ENCODE peak calls at places on chromosome 10, in ten cellular contexts. One of them, this sample, is unnamed. For H3K4me1, the result is how much of the 10 kb centered on the place peaks cover.

GRCh38 chr10:117320050-117320665 is 55.1 kb downstream of the PDZD8 start:
- DNase-seq in transverse colon: no peak
- DNase-seq in heart left ventricle: no peak
- DNase-seq in breast epithelium: no peak
- DNase-seq in lower lobe of right lung: no peak
- DNase-seq in thoracic aorta: no peak
- DNase-seq in tibial artery: no peak
- DNase-seq in IMR-90: peak
- DNase-seq in right atrium auricular region: no peak
- DNase-seq in mesendoderm: peak
- DNase-seq in this sample: no peak

GRCh38 chr10:112981553-112981952 is 31.5 kb downstream of the TCF7L2 start:
- DNase-seq in heart left ventricle: no peak
- DNase-seq in breast epithelium: no peak
- DNase-seq in tibial artery: no peak
- DNase-seq in transverse colon: no peak
- DNase-seq in IMR-90: no peak
- DNase-seq in lower lobe of right lung: no peak
- DNase-seq in mesendoderm: no peak
- DNase-seq in right atrium auricular region: no peak
- DNase-seq in thoracic aorta: no peak
- DNase-seq in this sample: no peak

GRCh38 chr10:18260308-18260971 is 120.2 kb downstream of the CACNB2 start:
- DNase-seq in mesendoderm: peak
- DNase-seq in lower lobe of right lung: no peak
- DNase-seq in right atrium auricular region: no peak
- DNase-seq in tibial artery: no peak
- DNase-seq in IMR-90: peak
- DNase-seq in transverse colon: no peak
- DNase-seq in thoracic aorta: no peak
- DNase-seq in heart left ventricle: no peak
- DNase-seq in breast epithelium: no peak
- DNase-seq in this sample: no peak

GRCh38 chr10:114661212-114661611 is 3.1 kb upstream of the ABLIM1 start:
- DNase-seq in thoracic aorta: no peak
- DNase-seq in right atrium auricular region: no peak
- DNase-seq in breast epithelium: no peak
- DNase-seq in heart left ventricle: no peak
- DNase-seq in mesendoderm: no peak
- DNase-seq in tibial artery: no peak
- DNase-seq in transverse colon: no peak
- DNase-seq in IMR-90: no peak
- DNase-seq in lower lobe of right lung: no peak
- DNase-seq in this sample: no peak

GRCh38 chr10:90856964-90857634 is 740 bp downstream of the HTR7 start:
- DNase-seq in heart left ventricle: no peak
- DNase-seq in IMR-90: no peak
- DNase-seq in tibial artery: no peak
- DNase-seq in mesendoderm: peak
- DNase-seq in thoracic aorta: no peak
- DNase-seq in lower lobe of right lung: no peak
- DNase-seq in transverse colon: no peak
- DNase-seq in breast epithelium: no peak
- DNase-seq in right atrium auricular region: no peak
- DNase-seq in this sample: no peak

GRCh38 chr10:115989621-115990020 is 283.4 kb downstream of the GFRA1 start:
- DNase-seq in lower lobe of right lung: no peak
- DNase-seq in transverse colon: no peak
- DNase-seq in thoracic aorta: no peak
- DNase-seq in mesendoderm: no peak
- DNase-seq in IMR-90: peak
- DNase-seq in right atrium auricular region: no peak
- DNase-seq in heart left ventricle: no peak
- DNase-seq in breast epithelium: no peak
- DNase-seq in tibial artery: no peak
- DNase-seq in this sample: no peak

GRCh38 chr10:24596531-24596930 is 127.2 kb downstream of the ARHGAP21 start:
- DNase-seq in heart left ventricle: no peak
- DNase-seq in thoracic aorta: no peak
- DNase-seq in right atrium auricular region: no peak
- DNase-seq in lower lobe of right lung: no peak
- DNase-seq in tibial artery: no peak
- DNase-seq in IMR-90: no peak
- DNase-seq in breast epithelium: no peak
- DNase-seq in transverse colon: no peak
- DNase-seq in mesendoderm: no peak
- DNase-seq in this sample: no peak

GRCh38 chr10:77810446-77811335 is 115.9 kb downstream of the DLG5 start:
- DNase-seq in breast epithelium: no peak
- DNase-seq in tibial artery: no peak
- DNase-seq in heart left ventricle: no peak
- DNase-seq in thoracic aorta: no peak
- DNase-seq in lower lobe of right lung: peak
- DNase-seq in right atrium auricular region: no peak
- DNase-seq in IMR-90: no peak
- DNase-seq in mesendoderm: no peak
- DNase-seq in transverse colon: no peak
- DNase-seq in this sample: no peak

GRCh38 chr10:84842593-84842992 is 514.2 kb downstream of the CCSER2 start:
- DNase-seq in transverse colon: no peak
- DNase-seq in breast epithelium: no peak
- DNase-seq in heart left ventricle: no peak
- DNase-seq in mesendoderm: no peak
- DNase-seq in lower lobe of right lung: no peak
- DNase-seq in tibial artery: no peak
- DNase-seq in IMR-90: no peak
- DNase-seq in thoracic aorta: no peak
- DNase-seq in right atrium auricular region: no peak
- DNase-seq in this sample: no peak

GRCh38 chr10:104350146-104350635 is 3.4 kb upstream of the CFAP58 start:
- DNase-seq in IMR-90: peak
- DNase-seq in heart left ventricle: no peak
- DNase-seq in mesendoderm: peak
- DNase-seq in breast epithelium: no peak
- DNase-seq in right atrium auricular region: no peak
- DNase-seq in transverse colon: no peak
- DNase-seq in lower lobe of right lung: no peak
- DNase-seq in tibial artery: no peak
- DNase-seq in thoracic aorta: no peak
- DNase-seq in this sample: peak

GRCh38 chr10:104351067-104351681 is 2.5 kb upstream of the CFAP58 start:
- DNase-seq in tibial artery: no peak
- DNase-seq in IMR-90: peak
- DNase-seq in thoracic aorta: no peak
- DNase-seq in right atrium auricular region: no peak
- DNase-seq in mesendoderm: no peak
- DNase-seq in lower lobe of right lung: no peak
- DNase-seq in transverse colon: no peak
- DNase-seq in breast epithelium: no peak
- DNase-seq in heart left ventricle: no peak
- DNase-seq in this sample: no peak

GRCh38 chr10:104348601-104349000 is 5.0 kb upstream of the CFAP58 start:
- DNase-seq in thoracic aorta: no peak
- DNase-seq in IMR-90: no peak
- DNase-seq in right atrium auricular region: no peak
- DNase-seq in tibial artery: no peak
- DNase-seq in lower lobe of right lung: no peak
- DNase-seq in heart left ventricle: no peak
- DNase-seq in mesendoderm: no peak
- DNase-seq in breast epithelium: no peak
- DNase-seq in transverse colon: no peak
- DNase-seq in this sample: no peak

GRCh38 chr10:104347295-104348045 is 6.2 kb upstream of the CFAP58 start:
- DNase-seq in right atrium auricular region: no peak
- DNase-seq in mesendoderm: no peak
- DNase-seq in tibial artery: no peak
- DNase-seq in lower lobe of right lung: no peak
- DNase-seq in IMR-90: no peak
- DNase-seq in heart left ventricle: no peak
- DNase-seq in thoracic aorta: no peak
- DNase-seq in breast epithelium: no peak
- DNase-seq in transverse colon: no peak
- DNase-seq in this sample: no peak

GRCh38 chr10:104349623-104350142 is 4.0 kb upstream of the CFAP58 start:
- DNase-seq in lower lobe of right lung: no peak
- DNase-seq in heart left ventricle: no peak
- DNase-seq in thoracic aorta: no peak
- DNase-seq in mesendoderm: peak
- DNase-seq in right atrium auricular region: no peak
- DNase-seq in tibial artery: no peak
- DNase-seq in transverse colon: peak
- DNase-seq in IMR-90: peak
- DNase-seq in breast epithelium: no peak
- DNase-seq in this sample: peak
- H3K27ac ChIP-seq in lower lobe of right lung: peak
- H3K27ac ChIP-seq in heart left ventricle: peak
- H3K27ac ChIP-seq in thoracic aorta: peak
- H3K27ac ChIP-seq in mesendoderm: no peak
- H3K27ac ChIP-seq in right atrium auricular region: peak
- H3K27ac ChIP-seq in tibial artery: peak
- H3K27ac ChIP-seq in transverse colon: peak
- H3K27ac ChIP-seq in IMR-90: no peak
- H3K27ac ChIP-seq in breast epithelium: peak
- H3K27ac ChIP-seq in this sample: peak

GRCh38 chr10:118734477-118734876 is 20.3 kb downstream of the CACUL1 start:
- DNase-seq in heart left ventricle: no peak
- DNase-seq in mesendoderm: no peak
- DNase-seq in tibial artery: no peak
- DNase-seq in thoracic aorta: no peak
- DNase-seq in lower lobe of right lung: no peak
- DNase-seq in transverse colon: no peak
- DNase-seq in right atrium auricular region: no peak
- DNase-seq in IMR-90: no peak
- DNase-seq in breast epithelium: no peak
- DNase-seq in this sample: no peak

GRCh38 chr10:118729641-118730258 is 25.0 kb downstream of the CACUL1 start:
- DNase-seq in IMR-90: no peak
- DNase-seq in lower lobe of right lung: no peak
- DNase-seq in tibial artery: no peak
- DNase-seq in thoracic aorta: no peak
- DNase-seq in mesendoderm: no peak
- DNase-seq in right atrium auricular region: no peak
- DNase-seq in transverse colon: no peak
- DNase-seq in heart left ventricle: no peak
- DNase-seq in breast epithelium: no peak
- DNase-seq in this sample: peak

GRCh38 chr10:118732253-118733194 is 22.2 kb downstream of the CACUL1 start:
- DNase-seq in breast epithelium: no peak
- DNase-seq in mesendoderm: peak
- DNase-seq in transverse colon: peak
- DNase-seq in heart left ventricle: no peak
- DNase-seq in tibial artery: no peak
- DNase-seq in right atrium auricular region: no peak
- DNase-seq in IMR-90: no peak
- DNase-seq in lower lobe of right lung: no peak
- DNase-seq in thoracic aorta: no peak
- DNase-seq in this sample: no peak

GRCh38 chr10:118729200-118729599 is 25.6 kb downstream of the CACUL1 start:
- DNase-seq in heart left ventricle: no peak
- DNase-seq in mesendoderm: no peak
- DNase-seq in lower lobe of right lung: no peak
- DNase-seq in thoracic aorta: no peak
- DNase-seq in right atrium auricular region: no peak
- DNase-seq in breast epithelium: no peak
- DNase-seq in transverse colon: no peak
- DNase-seq in IMR-90: no peak
- DNase-seq in tibial artery: no peak
- DNase-seq in this sample: no peak

GRCh38 chr10:118730699-118731456 is 23.9 kb downstream of the CACUL1 start:
- DNase-seq in tibial artery: no peak
- DNase-seq in IMR-90: no peak
- DNase-seq in heart left ventricle: no peak
- DNase-seq in transverse colon: peak
- DNase-seq in breast epithelium: no peak
- DNase-seq in lower lobe of right lung: no peak
- DNase-seq in right atrium auricular region: no peak
- DNase-seq in mesendoderm: peak
- DNase-seq in thoracic aorta: no peak
- DNase-seq in this sample: peak
- H3K4me1 ChIP-seq in tibial artery: under half
- H3K4me1 ChIP-seq in IMR-90: under half
- H3K4me1 ChIP-seq in heart left ventricle: half or more
- H3K4me1 ChIP-seq in transverse colon: under half
- H3K4me1 ChIP-seq in breast epithelium: under half
- H3K4me1 ChIP-seq in lower lobe of right lung: half or more
- H3K4me1 ChIP-seq in right atrium auricular region: under half
- H3K4me1 ChIP-seq in mesendoderm: under half
- H3K4me1 ChIP-seq in thoracic aorta: under half
- H3K4me1 ChIP-seq in this sample: under half

DNA sequence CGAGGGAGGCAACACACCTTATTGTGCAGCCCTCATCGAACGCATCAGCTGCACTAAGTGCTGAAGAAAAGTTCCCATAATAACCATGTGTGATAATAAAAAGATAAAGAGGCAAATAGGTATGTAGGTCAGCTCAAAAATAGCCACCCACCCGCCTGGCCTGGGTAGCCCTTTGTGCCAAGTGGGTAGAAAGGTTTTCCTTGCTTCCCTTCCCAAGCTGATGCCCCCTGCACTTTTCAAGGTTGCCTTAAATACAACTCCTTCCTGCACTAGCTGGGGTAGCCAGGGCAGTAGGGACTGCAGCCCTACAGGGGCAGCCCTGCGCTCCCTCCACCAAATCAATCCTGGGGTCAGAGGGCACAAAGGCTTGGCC is 13.5 kb upstream of the DDIT4 start:
- DNase-seq in lower lobe of right lung: no peak
- DNase-seq in IMR-90: no peak
- DNase-seq in thoracic aorta: no peak
- DNase-seq in right atrium auricular region: no peak
- DNase-seq in breast epithelium: no peak
- DNase-seq in transverse colon: peak
- DNase-seq in tibial artery: no peak
- DNase-seq in mesendoderm: no peak
- DNase-seq in heart left ventricle: no peak
- DNase-seq in this sample: peak
- H3K4me3 ChIP-seq in lower lobe of right lung: peak
- H3K4me3 ChIP-seq in IMR-90: no peak
- H3K4me3 ChIP-seq in thoracic aorta: peak
- H3K4me3 ChIP-seq in right atrium auricular region: peak
- H3K4me3 ChIP-seq in breast epithelium: no peak
- H3K4me3 ChIP-seq in transverse colon: peak
- H3K4me3 ChIP-seq in tibial artery: no peak
- H3K4me3 ChIP-seq in mesendoderm: no peak
- H3K4me3 ChIP-seq in heart left ventricle: peak
- H3K4me3 ChIP-seq in this sample: no peak

DNA sequence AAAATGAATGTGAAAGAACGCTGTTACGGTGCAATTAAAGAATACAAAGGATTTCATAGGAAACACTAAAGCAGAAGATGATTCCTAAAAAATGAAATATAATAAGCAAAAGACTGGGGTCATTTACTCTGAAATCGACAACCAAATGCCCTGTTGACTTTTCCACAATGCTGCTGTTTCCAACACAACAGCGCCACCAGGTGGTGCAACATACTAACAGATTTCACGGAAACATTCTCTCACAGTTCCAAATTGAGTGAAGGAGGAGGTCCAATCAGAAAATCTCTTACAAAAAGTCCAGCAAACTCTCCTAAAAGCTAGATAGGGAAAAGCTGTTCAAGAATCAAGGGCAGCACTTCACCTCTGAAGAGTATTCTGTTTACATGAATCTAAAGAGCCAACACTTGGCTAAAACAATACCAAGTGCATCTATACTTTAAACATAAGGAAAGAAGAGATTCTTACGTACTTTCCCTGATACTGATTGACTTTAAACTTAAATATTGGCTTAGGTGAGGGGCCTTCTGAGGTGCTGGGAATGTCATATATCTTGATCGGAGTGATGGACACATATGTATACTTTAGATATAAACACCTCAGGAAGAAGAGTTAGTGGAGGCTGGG is 55.9 kb downstream of the UPF2 start:
- DNase-seq in lower lobe of right lung: peak
- DNase-seq in breast epithelium: peak
- DNase-seq in thoracic aorta: peak
- DNase-seq in IMR-90: peak
- DNase-seq in tibial artery: peak
- DNase-seq in transverse colon: peak
- DNase-seq in mesendoderm: peak
- DNase-seq in right atrium auricular region: peak
- DNase-seq in heart left ventricle: peak
- DNase-seq in this sample: peak
- H3K27ac ChIP-seq in lower lobe of right lung: no peak
- H3K27ac ChIP-seq in breast epithelium: no peak
- H3K27ac ChIP-seq in thoracic aorta: no peak
- H3K27ac ChIP-seq in IMR-90: no peak
- H3K27ac ChIP-seq in tibial artery: no peak
- H3K27ac ChIP-seq in transverse colon: peak
- H3K27ac ChIP-seq in mesendoderm: no peak
- H3K27ac ChIP-seq in right atrium auricular region: no peak
- H3K27ac ChIP-seq in heart left ventricle: no peak
- H3K27ac ChIP-seq in this sample: no peak

This sample was measured in small intestine.